ENCODE peak calls at places on chromosomes 16 and 17, in eight cellular contexts. One of them, this sample, is unnamed.

GRCh38 chr16:87834668-87835473 is 34.4 kb downstream of the SLC7A5 start:
- DNase-seq in fibroblast of the conjunctiva: no peak
- DNase-seq in Caco-2: no peak
- DNase-seq in PC-9: peak; percentile 49
- DNase-seq in mesendoderm: no peak
- DNase-seq in putamen: no peak
- DNase-seq in psoas muscle: no peak
- DNase-seq in CD4-positive, alpha-beta memory T cell: no peak
- DNase-seq in this sample: no peak

GRCh38 chr16:49560018-49560830 is 186.6 kb downstream of the C16orf78 start:
- DNase-seq in fibroblast of the conjunctiva: no peak
- DNase-seq in Caco-2: no peak
- DNase-seq in PC-9: no peak
- DNase-seq in mesendoderm: peak; percentile 16
- DNase-seq in putamen: no peak
- DNase-seq in psoas muscle: peak; percentile 43
- DNase-seq in CD4-positive, alpha-beta memory T cell: no peak
- DNase-seq in this sample: no peak

GRCh38 chr17:79244665-79245064 is 170.0 kb downstream of the ENGASE start:
- DNase-seq in fibroblast of the conjunctiva: no peak
- DNase-seq in Caco-2: no peak
- DNase-seq in PC-9: no peak
- DNase-seq in mesendoderm: no peak
- DNase-seq in putamen: no peak
- DNase-seq in psoas muscle: no peak
- DNase-seq in CD4-positive, alpha-beta memory T cell: no peak
- DNase-seq in this sample: no peak

GRCh38 chr17:28871056-28871579 is 16.3 kb downstream of the ERAL1 start:
- DNase-seq in fibroblast of the conjunctiva: no peak
- DNase-seq in Caco-2: no peak
- DNase-seq in PC-9: no peak
- DNase-seq in mesendoderm: no peak
- DNase-seq in putamen: no peak
- DNase-seq in psoas muscle: no peak
- DNase-seq in CD4-positive, alpha-beta memory T cell: peak; percentile 40
- DNase-seq in this sample: no peak

GRCh38 chr17:68446626-68447041 is 10.7 kb downstream of the WIPI1 start:
- DNase-seq in fibroblast of the conjunctiva: no peak
- DNase-seq in Caco-2: no peak
- DNase-seq in PC-9: no peak
- DNase-seq in mesendoderm: no peak
- DNase-seq in putamen: no peak
- DNase-seq in psoas muscle: no peak
- DNase-seq in CD4-positive, alpha-beta memory T cell: no peak
- DNase-seq in this sample: no peak

GRCh38 chr16:50403491-50403890 is 34.7 kb upstream of the BRD7 start:
- DNase-seq in fibroblast of the conjunctiva: no peak
- DNase-seq in Caco-2: no peak
- DNase-seq in PC-9: no peak
- DNase-seq in mesendoderm: no peak
- DNase-seq in putamen: no peak
- DNase-seq in psoas muscle: no peak
- DNase-seq in CD4-positive, alpha-beta memory T cell: no peak
- DNase-seq in this sample: no peak

GRCh38 chr17:45677770-45678169 is 106.3 kb upstream of the CRHR1 start:
- DNase-seq in fibroblast of the conjunctiva: no peak
- DNase-seq in Caco-2: no peak
- DNase-seq in PC-9: no peak
- DNase-seq in mesendoderm: no peak
- DNase-seq in putamen: no peak
- DNase-seq in psoas muscle: no peak
- DNase-seq in CD4-positive, alpha-beta memory T cell: no peak
- DNase-seq in this sample: no peak

GRCh38 chr17:7836596-7837374 is 2.8 kb downstream of the KDM6B start:
- DNase-seq in fibroblast of the conjunctiva: peak; percentile 95
- DNase-seq in Caco-2: peak; percentile 98
- DNase-seq in PC-9: peak; percentile 93
- DNase-seq in mesendoderm: peak; percentile 99
- DNase-seq in putamen: peak; percentile 64
- DNase-seq in psoas muscle: peak; percentile 90
- DNase-seq in CD4-positive, alpha-beta memory T cell: peak; percentile 61
- DNase-seq in this sample: peak; percentile 56

GRCh38 chr16:12543700-12544476 is 259.8 kb downstream of the CPPED1 start:
- DNase-seq in fibroblast of the conjunctiva: no peak
- DNase-seq in Caco-2: no peak
- DNase-seq in PC-9: no peak
- DNase-seq in mesendoderm: no peak
- DNase-seq in putamen: no peak
- DNase-seq in psoas muscle: no peak
- DNase-seq in CD4-positive, alpha-beta memory T cell: no peak
- DNase-seq in this sample: peak; percentile 35

GRCh38 chr17:80012751-80013741 is 22.6 kb downstream of the TBC1D16 start:
- DNase-seq in fibroblast of the conjunctiva: no peak
- DNase-seq in Caco-2: no peak
- DNase-seq in PC-9: no peak
- DNase-seq in mesendoderm: no peak
- DNase-seq in putamen: no peak
- DNase-seq in psoas muscle: peak; percentile 13
- DNase-seq in CD4-positive, alpha-beta memory T cell: no peak
- DNase-seq in this sample: no peak

GRCh38 chr16:15900357-15900756 is 12.0 kb upstream of the CEP20 start:
- DNase-seq in fibroblast of the conjunctiva: no peak
- DNase-seq in Caco-2: no peak
- DNase-seq in PC-9: no peak
- DNase-seq in mesendoderm: no peak
- DNase-seq in putamen: no peak
- DNase-seq in psoas muscle: no peak
- DNase-seq in CD4-positive, alpha-beta memory T cell: no peak
- DNase-seq in this sample: no peak

GRCh38 chr16:23557779-23558330 is 328 bp downstream of the UBFD1 start:
- DNase-seq in fibroblast of the conjunctiva: peak; percentile 6
- DNase-seq in Caco-2: no peak
- DNase-seq in PC-9: no peak
- DNase-seq in mesendoderm: no peak
- DNase-seq in putamen: no peak
- DNase-seq in psoas muscle: peak; percentile 42
- DNase-seq in CD4-positive, alpha-beta memory T cell: no peak
- DNase-seq in this sample: no peak

GRCh38 chr16:84730406-84731106 is 30.8 kb downstream of the USP10 start:
- DNase-seq in fibroblast of the conjunctiva: peak; percentile 90
- DNase-seq in Caco-2: peak; percentile 61
- DNase-seq in PC-9: peak; percentile 62
- DNase-seq in mesendoderm: peak; percentile 93
- DNase-seq in putamen: no peak
- DNase-seq in psoas muscle: peak; percentile 52
- DNase-seq in CD4-positive, alpha-beta memory T cell: no peak
- DNase-seq in this sample: no peak

GRCh38 chr16:85615014-85615851 is 2.1 kb downstream of the GSE1 start:
- DNase-seq in fibroblast of the conjunctiva: no peak
- DNase-seq in Caco-2: peak; percentile 95
- DNase-seq in PC-9: peak; percentile 93
- DNase-seq in mesendoderm: peak; percentile 86
- DNase-seq in putamen: no peak
- DNase-seq in psoas muscle: peak; percentile 52
- DNase-seq in CD4-positive, alpha-beta memory T cell: no peak
- DNase-seq in this sample: no peak

GRCh38 chr16:489606-490005 is 37.9 kb upstream of the CAPN15 start:
- DNase-seq in fibroblast of the conjunctiva: no peak
- DNase-seq in Caco-2: no peak
- DNase-seq in PC-9: no peak
- DNase-seq in mesendoderm: no peak
- DNase-seq in putamen: no peak
- DNase-seq in psoas muscle: no peak
- DNase-seq in CD4-positive, alpha-beta memory T cell: no peak
- DNase-seq in this sample: no peak